ENCODE peak calls at places on chromosome 13, in seven cellular contexts. Y is endothelial cell of umbilical vein, A is Peyer's patch, K is tibial nerve, H is breast epithelium, Q is HepG2, E is HCT116. C is an unnamed sample.
A peak's percentile ranks its signal among the peaks of the same experiment; 100 is the strongest.

GRCh38 chr13:80778302-80778701 is 437.4 kb upstream of the SPRY2 start:
- DNase-seq in A (no peak), Q (no peak), K (no peak), Y (no peak), E (no peak), H (no peak), C (no peak)

GRCh38 chr13:32426191-32426980 is 1.5 kb downstream of the N4BP2L1 start:
- DNase-seq in E (no peak), A (peak; percentile 64), Q (no peak), H (no peak), K (peak; percentile 17), Y (no peak), C (no peak)

GRCh38 chr13:24180743-24181384 is 20.3 kb downstream of the SPATA13 start:
- DNase-seq in Q (no peak), H (no peak), A (no peak), K (no peak), Y (no peak), E (no peak), C (no peak)

GRCh38 chr13:66224644-66225043 is 1005.5 kb downstream of the PCDH9 start:
- DNase-seq in H (no peak), Q (no peak), Y (no peak), K (no peak), E (no peak), A (no peak), C (no peak)

GRCh38 chr13:81597101-81597500 is 1256.2 kb upstream of the SPRY2 start:
- DNase-seq in K (no peak), E (no peak), Y (no peak), A (no peak), H (no peak), Q (no peak), C (no peak)

GRCh38 chr13:109273326-109273751 is 513.0 kb downstream of the IRS2 start:
- DNase-seq in H (no peak), K (no peak), Y (peak; percentile 65), A (no peak), Q (no peak), E (no peak), C (no peak)

GRCh38 chr13:19089315-19089714 is 92.3 kb downstream of the TUBA3C start:
- DNase-seq in K (peak; percentile 14), H (no peak), A (no peak), Y (no peak), Q (peak; percentile 9), E (no peak), C (no peak)

GRCh38 chr13:80338781-80339577 is 1.9 kb downstream of the SPRY2 start:
- DNase-seq in A (peak; percentile 76), Q (peak; percentile 23), K (peak; percentile 63), Y (peak; percentile 84), E (no peak), H (peak; percentile 63), C (peak; percentile 66)

GRCh38 chr13:30191491-30192100 is 115.8 kb downstream of the KATNAL1 start:
- DNase-seq in Y (no peak), K (no peak), A (peak; percentile 56), H (no peak), Q (no peak), E (no peak), C (no peak)

GRCh38 chr13:106917024-106917491 is 349.1 kb upstream of the ARGLU1 start:
- DNase-seq in Y (no peak), H (no peak), A (no peak), E (no peak), K (no peak), Q (no peak), C (no peak)

GRCh38 chr13:57128909-57129308 is 11.8 kb upstream of the PRR20A start:
- DNase-seq in K (no peak), E (no peak), H (no peak), A (no peak), Q (no peak), Y (no peak), C (no peak)

GRCh38 chr13:82010780-82011179 is 1669.9 kb upstream of the SPRY2 start:
- DNase-seq in H (no peak), E (no peak), A (no peak), Q (no peak), K (no peak), Y (peak; percentile 92), C (no peak)

GRCh38 chr13:30752201-30752797 is 17.0 kb downstream of the ALOX5AP start:
- DNase-seq in Y (no peak), A (no peak), E (no peak), Q (no peak), H (no peak), K (no peak), C (no peak)

GRCh38 chr13:97975851-97976550 is 22.5 kb downstream of the IPO5 start:
- DNase-seq in Q (peak; percentile 86), H (no peak), E (peak; percentile 42), K (peak; percentile 81), Y (peak; percentile 85), A (peak; percentile 96), C (peak; percentile 79)
- TF ChIP-seq POLR2A in Q (peak; percentile 66), H (no peak), E (no peak), K (peak; percentile 81), Y (peak; percentile 90), A (peak; percentile 71), C (no peak)

DNA sequence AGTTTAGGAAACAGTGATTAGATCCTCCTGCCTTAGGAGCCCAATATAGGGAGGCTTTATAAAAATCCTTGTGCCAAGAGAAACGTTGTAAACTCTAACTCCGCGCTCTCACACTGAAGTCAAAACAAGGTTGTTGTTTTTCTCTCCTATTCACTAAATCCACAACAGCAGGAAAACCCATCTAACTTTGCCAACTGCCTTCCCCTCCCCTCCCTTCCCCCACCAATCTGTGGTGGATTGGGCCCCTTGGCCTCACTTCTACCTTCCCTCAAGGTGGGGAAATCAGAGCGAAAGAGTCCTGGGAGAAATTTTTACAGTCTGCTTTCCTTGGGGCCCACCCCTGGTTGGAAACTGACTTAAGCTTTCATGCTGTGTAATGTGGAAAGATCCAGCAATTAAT is 1.4 kb downstream of the DHRS12 start:
- DNase-seq in Y (peak; percentile 53), H (no peak), Q (no peak), E (no peak), K (no peak), A (no peak), C (no peak)
- H3K4me3 ChIP-seq in Y (no peak overlapping the region), H (no peak overlapping the region), Q (peak overlapping the region; percentile 75), E (peak overlapping the region; percentile 12), K (peak overlapping the region; percentile 95), A (peak overlapping the region; percentile 78), C (no peak overlapping the region)

GRCh38 chr13:110637747-110638146 is 22.4 kb downstream of the NAXD start:
- DNase-seq in H (no peak), Q (no peak), A (no peak), K (no peak), Y (no peak), E (no peak), C (no peak)

GRCh38 chr13:110640591-110641029 is 25.3 kb downstream of the NAXD start:
- DNase-seq in K (no peak), E (no peak), Q (no peak), Y (peak; percentile 16), H (no peak), A (no peak), C (no peak)

GRCh38 chr13:110638253-110638652 is 22.9 kb downstream of the NAXD start:
- DNase-seq in A (no peak), H (no peak), K (no peak), E (no peak), Q (no peak), Y (no peak), C (no peak)

GRCh38 chr13:110639935-110640334 is 24.6 kb downstream of the NAXD start:
- DNase-seq in K (no peak), Y (no peak), H (no peak), Q (no peak), E (no peak), A (no peak), C (no peak)

DNA sequence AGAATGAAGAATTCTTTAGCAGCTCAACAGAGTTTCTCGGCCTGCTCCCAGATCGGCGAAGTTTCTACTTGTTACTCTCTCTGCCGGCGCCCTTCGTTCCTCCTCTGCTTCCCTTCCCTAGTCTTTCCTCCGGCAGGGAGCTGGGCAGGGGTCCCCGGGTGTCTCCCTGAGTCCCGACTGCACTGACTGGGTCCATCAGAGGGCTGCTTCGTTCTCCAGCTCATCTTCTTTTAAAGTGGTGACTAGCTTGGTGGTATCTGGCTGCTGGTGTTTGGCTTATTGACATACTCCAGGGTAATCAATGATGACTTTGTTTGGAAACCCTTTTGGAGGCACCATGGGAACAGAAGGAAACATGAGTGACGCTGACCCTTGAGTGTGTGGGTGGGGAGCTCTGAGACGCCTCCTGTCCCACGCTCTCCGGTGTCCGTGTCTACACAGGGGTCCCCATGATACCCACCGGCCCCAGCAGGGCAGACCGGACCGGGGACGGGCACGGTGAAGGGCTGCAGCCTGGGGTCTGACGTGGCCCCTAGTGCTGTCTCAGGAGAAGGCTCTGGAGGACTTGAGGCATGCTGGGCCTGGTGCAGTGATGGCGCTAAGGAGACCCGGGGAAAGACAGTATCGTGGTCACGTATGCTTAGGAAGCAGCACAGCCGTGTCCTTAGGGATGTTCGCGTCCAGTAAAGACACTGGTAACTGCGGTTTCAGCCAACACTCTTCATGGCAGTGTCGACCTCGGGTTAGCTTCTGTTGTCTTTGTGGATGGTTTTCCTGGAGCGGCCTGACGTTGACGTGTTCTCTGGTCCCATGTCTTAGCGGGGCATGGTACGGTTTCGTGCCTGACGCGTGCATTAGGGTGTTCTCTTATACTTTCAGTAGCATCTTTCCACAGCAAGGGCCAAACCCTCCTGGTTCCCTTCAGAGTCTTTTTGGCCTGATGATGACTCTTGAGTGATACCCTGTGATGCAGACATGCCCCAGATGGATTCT is 23.8 kb downstream of the NAXD start:
- DNase-seq in H (no peak), Q (no peak), E (no peak), K (no peak), A (no peak), Y (no peak), C (no peak)
- TF ChIP-seq POLR2A in H (no peak), Q (peak; percentile 45), E (no peak), K (no peak), A (no peak), Y (no peak), C (no peak)

GRCh38 chr13:27352698-27353097 is 71.7 kb upstream of the GTF3A start:
- DNase-seq in Q (no peak), A (no peak), E (no peak), H (no peak), Y (no peak), K (no peak), C (no peak)
- H3K4me3 ChIP-seq in Q (peak overlapping the region; percentile 40), A (peak overlapping the region; percentile 30), E (no peak overlapping the region), H (no peak overlapping the region), Y (no peak overlapping the region), K (no peak overlapping the region), C (no peak overlapping the region)

GRCh38 chr13:114062754-114063153 is 69.7 kb downstream of the RASA3 start:
- DNase-seq in E (no peak), H (no peak), A (no peak), K (no peak), Q (no peak), Y (no peak), C (no peak)
- TF ChIP-seq POLR2A in E (no peak), H (no peak), A (no peak), K (no peak), Q (no peak), Y (no peak), C (no peak)